ENCODE peak calls at places on chromosomes 3 and 15, in ten cellular contexts. E, A, J, X, L, N, K, Q, F and D are unnamed samples.

GRCh38 chr3:112011376-112011940 is 12.7 kb downstream of the TAGLN3 start:
- DNase-seq in E (no peak), A (no peak), L (no peak), J (no peak), Q (no peak), N (no peak), X (no peak), F (no peak), K (no peak), D (peak)

GRCh38 chr15:34318277-34319079 is 19.1 kb downstream of the SLC12A6 start:
- DNase-seq in J (no peak), X (no peak), Q (no peak), L (peak), F (peak), A (no peak), K (peak), N (no peak), E (peak), D (peak)

GRCh38 chr3:23479615-23480323 is 276.6 kb downstream of the UBE2E2 start:
- DNase-seq in F (no peak), N (no peak), A (no peak), L (no peak), E (no peak), Q (no peak), J (no peak), K (no peak), X (no peak), D (no peak)

GRCh38 chr15:73851679-73852078 is 21.7 kb upstream of the TBC1D21 start:
- DNase-seq in L (peak), Q (no peak), K (peak), E (peak), A (peak), N (peak), F (peak), X (no peak), J (peak), D (no peak)

GRCh38 chr3:73074681-73075305 is 13.3 kb downstream of the EBLN2 start:
- DNase-seq in N (no peak), K (no peak), X (no peak), Q (no peak), E (no peak), F (no peak), J (no peak), L (no peak), A (no peak), D (no peak)

GRCh38 chr3:14907043-14907966 is 40.1 kb upstream of the NR2C2 start:
- DNase-seq in E (peak), J (no peak), L (no peak), F (no peak), X (no peak), K (no peak), Q (no peak), N (no peak), A (peak), D (no peak)

GRCh38 chr3:16810593-16811367 is 74.0 kb upstream of the PLCL2 start:
- DNase-seq in K (no peak), J (no peak), L (peak), N (no peak), A (no peak), F (no peak), E (no peak), Q (no peak), X (no peak), D (no peak)

GRCh38 chr3:80750637-80751036 is 982.8 kb upstream of the ROBO1 start:
- DNase-seq in F (no peak), J (no peak), L (no peak), N (no peak), E (no peak), K (no peak), X (no peak), Q (no peak), A (no peak), D (no peak)

GRCh38 chr3:136351905-136352304 is 101.8 kb downstream of the PCCB start:
- DNase-seq in F (no peak), K (no peak), E (no peak), J (no peak), A (no peak), Q (no peak), L (no peak), X (no peak), N (no peak), D (no peak)

GRCh38 chr3:101381809-101382208 is 61.4 kb upstream of the IMPG2 start:
- DNase-seq in A (no peak), X (peak), E (no peak), L (peak), F (peak), N (no peak), K (no peak), Q (peak), J (no peak), D (peak)

GRCh38 chr3:102791641-102792589 is 357.1 kb downstream of the ZPLD1 start:
- DNase-seq in L (peak), Q (peak), F (no peak), E (no peak), N (no peak), X (peak), A (no peak), J (no peak), K (no peak), D (peak)

GRCh38 chr15:65940618-65940909 is 71.3 kb downstream of the RAB11A start:
- DNase-seq in K (no peak), J (no peak), E (no peak), Q (no peak), F (no peak), X (no peak), A (no peak), N (no peak), L (no peak), D (no peak)

GRCh38 chr3:48405343-48405881 is 24.5 kb downstream of the PLXNB1 start:
- DNase-seq in E (peak), X (no peak), L (no peak), K (no peak), N (no peak), A (peak), Q (no peak), F (no peak), J (no peak), D (no peak)

GRCh38 chr15:25169318-25169717 is 214.5 kb downstream of the SNRPN start:
- DNase-seq in L (no peak), Q (no peak), N (no peak), K (peak), F (no peak), A (peak), E (no peak), J (peak), X (no peak), D (no peak)

GRCh38 chr3:2156244-2156847 is 57.7 kb downstream of the CNTN4 start:
- DNase-seq in J (no peak), N (no peak), F (peak), L (no peak), A (no peak), K (peak), E (no peak), Q (no peak), X (no peak), D (no peak)

GRCh38 chr3:134407247-134407640 is 33.0 kb upstream of the AMOTL2 start:
- DNase-seq in X (no peak), K (no peak), N (no peak), A (no peak), L (no peak), J (no peak), Q (no peak), E (no peak), F (no peak), D (no peak)

DNA sequence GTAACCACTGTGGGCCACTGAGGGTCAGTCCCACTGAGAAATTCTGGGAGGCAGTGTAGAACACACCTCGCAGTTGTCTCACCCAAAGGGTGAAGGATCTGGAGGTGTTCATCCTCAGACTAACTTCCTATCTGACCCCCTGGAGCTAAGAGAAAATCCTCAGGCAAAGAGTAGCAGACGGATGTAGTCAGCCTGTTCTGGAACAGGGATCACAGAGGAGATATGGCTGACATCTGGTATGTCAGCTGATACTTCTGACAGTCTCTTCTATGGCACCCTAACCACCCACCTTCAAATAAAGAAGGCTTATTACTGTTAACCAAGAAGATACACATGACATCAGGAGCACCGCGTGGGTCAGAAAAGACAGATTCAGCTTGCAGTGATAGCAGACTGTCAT is 60.1 kb downstream of the KBTBD12 start:
- DNase-seq in Q (no peak), A (no peak), K (no peak), L (no peak), E (no peak), N (no peak), X (no peak), J (no peak), F (no peak), D (no peak)
- TF ChIP-seq CTCF in Q (no peak), A (no peak), K (no peak), L (no peak), E (no peak), N (no peak), X (no peak), J (no peak), F (no peak), D (no peak)

GRCh38 chr15:29570121-29570930 is 251.9 kb downstream of the TJP1 start:
- DNase-seq in E (no peak), N (no peak), J (no peak), F (no peak), K (no peak), X (no peak), A (no peak), Q (no peak), L (no peak), D (no peak)
- TF ChIP-seq CTCF in E (no peak), N (no peak), J (no peak), F (no peak), K (no peak), X (no peak), A (no peak), Q (no peak), L (no peak), D (no peak)

DNA sequence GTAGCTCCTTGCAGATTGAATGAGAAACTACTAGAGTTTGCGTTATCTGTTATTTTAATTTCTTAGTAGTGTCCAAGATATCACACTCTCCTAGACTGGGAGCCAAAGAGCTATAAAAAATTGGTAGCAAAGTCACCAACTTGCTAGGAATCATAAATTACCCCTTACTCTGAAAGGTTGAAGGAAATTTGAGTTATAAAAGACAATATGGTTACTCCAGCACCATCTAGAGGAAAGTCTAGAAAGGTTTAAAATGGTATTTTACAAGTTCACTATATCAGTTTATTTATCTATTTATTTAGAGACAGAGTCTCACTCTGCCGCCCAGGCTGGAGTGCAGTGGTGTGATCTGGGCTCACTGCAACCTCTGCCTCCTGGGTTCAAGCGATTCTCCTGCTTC is 121.6 kb downstream of the RBPMS2 start:
- DNase-seq in Q (no peak), A (no peak), K (no peak), E (no peak), X (no peak), L (no peak), N (no peak), F (no peak), J (no peak), D (no peak)
- TF ChIP-seq CTCF in Q (peak), A (no peak), K (peak), E (no peak), X (peak), L (peak), N (peak), F (peak), J (no peak), D (no peak)

GRCh38 chr3:69329897-69330296 is 56.0 kb downstream of the FRMD4B start:
- DNase-seq in N (no peak), F (no peak), X (peak), K (no peak), A (no peak), J (no peak), L (no peak), Q (no peak), E (no peak), D (no peak)
- TF ChIP-seq CTCF in N (no peak), F (no peak), X (no peak), K (no peak), A (no peak), J (no peak), L (no peak), Q (no peak), E (no peak), D (no peak)

GRCh38 chr3:150172356-150172755 is 201.7 kb upstream of the PFN2 start:
- DNase-seq in N (no peak), K (no peak), L (no peak), Q (no peak), E (no peak), J (no peak), X (no peak), A (no peak), F (no peak), D (no peak)
- TF ChIP-seq CTCF in N (no peak), K (no peak), L (no peak), Q (no peak), E (no peak), J (no peak), X (no peak), A (no peak), F (no peak), D (no peak)